ENCODE peak calls at places on chromosome 21, in four cellular contexts. M, K, N and I are unnamed samples.

GRCh38 chr21:28069446-28069845 is 923.2 kb downstream of the LTN1 start:
- DNase-seq in M (no peak), K (no peak), N (peak; percentile 78), I (no peak)

GRCh38 chr21:10273196-10273595 is 248.2 kb upstream of the TPTE start:
- DNase-seq in M (no peak), K (no peak), N (no peak), I (no peak)

GRCh38 chr21:28798798-28799197 is 193.9 kb downstream of the LTN1 start:
- DNase-seq in M (no peak), K (no peak), N (no peak), I (no peak)

GRCh38 chr21:21052672-21053071 is 54.5 kb downstream of the NCAM2 start:
- DNase-seq in M (no peak), K (no peak), N (no peak), I (no peak)

GRCh38 chr21:17793271-17793670 is 25.9 kb downstream of the C21orf91 start:
- DNase-seq in M (no peak), K (no peak), N (no peak), I (no peak)

GRCh38 chr21:20452935-20453334 is 545.3 kb upstream of the NCAM2 start:
- DNase-seq in M (no peak), K (no peak), N (no peak), I (no peak)

GRCh38 chr21:23016617-23017016 is 2018.4 kb downstream of the NCAM2 start:
- DNase-seq in M (no peak), K (no peak), N (no peak), I (no peak)

GRCh38 chr21:35829014-35829525 is 231.3 kb downstream of the SETD4 start:
- DNase-seq in M (no peak), K (no peak), N (no peak), I (no peak)

GRCh38 chr21:32908529-32908928 is 117.2 kb upstream of the OLIG2 start:
- DNase-seq in M (no peak), K (no peak), N (no peak), I (no peak)

GRCh38 chr21:29295066-29295650 is 3.6 kb upstream of the BACH1 start:
- DNase-seq in M (no peak), K (peak; percentile 11), N (no peak), I (no peak)

GRCh38 chr21:29265690-29266479 is 32.8 kb upstream of the BACH1 start:
- DNase-seq in M (no peak), K (no peak), N (no peak), I (no peak)

GRCh38 chr21:40120944-40121575 is 253.8 kb downstream of the PCP4 start:
- DNase-seq in M (no peak), K (no peak), N (peak; percentile 16), I (no peak)

GRCh38 chr21:29166333-29166732 is 35.9 kb downstream of the MAP3K7CL start:
- DNase-seq in M (no peak), K (no peak), N (no peak), I (no peak)

GRCh38 chr21:20591294-20591693 is 406.9 kb upstream of the NCAM2 start:
- DNase-seq in M (no peak), K (no peak), N (peak; percentile 17), I (no peak)

GRCh38 chr21:33478182-33478581 is 1.6 kb downstream of the TMEM50B start:
- DNase-seq in M (no peak), K (no peak), N (no peak), I (no peak)

GRCh38 chr21:29340228-29340627 is 41.5 kb downstream of the BACH1 start:
- DNase-seq in M (no peak), K (no peak), N (no peak), I (no peak)

GRCh38 chr21:35357041-35357780 is 308.1 kb upstream of the RUNX1 start:
- DNase-seq in M (no peak), K (no peak), N (no peak), I (no peak)

GRCh38 chr21:32411366-32412161 is 942 bp upstream of the EVA1C start:
- DNase-seq in M (no peak), K (peak; percentile 53), N (peak; percentile 68), I (no peak)

GRCh38 chr21:31370893-31371652 is 27.0 kb upstream of the TIAM1 start:
- DNase-seq in M (no peak), K (no peak), N (peak; percentile 70), I (no peak)

GRCh38 chr21:38293113-38293512 is 36.3 kb downstream of the KCNJ15 start:
- DNase-seq in M (no peak), K (no peak), N (no peak), I (no peak)

GRCh38 chr21:18950045-18950740 is 546.6 kb upstream of the TMPRSS15 start:
- DNase-seq in M (no peak), K (no peak), N (no peak), I (no peak)

GRCh38 chr21:46532080-46532479 is 72.8 kb downstream of the S100B start:
- DNase-seq in M (no peak), K (peak; percentile 56), N (no peak), I (no peak)

GRCh38 chr21:30345014-30345413 is 3.4 kb downstream of the KRTAP23-1 start:
- DNase-seq in M (no peak), K (no peak), N (no peak), I (no peak)

DNA sequence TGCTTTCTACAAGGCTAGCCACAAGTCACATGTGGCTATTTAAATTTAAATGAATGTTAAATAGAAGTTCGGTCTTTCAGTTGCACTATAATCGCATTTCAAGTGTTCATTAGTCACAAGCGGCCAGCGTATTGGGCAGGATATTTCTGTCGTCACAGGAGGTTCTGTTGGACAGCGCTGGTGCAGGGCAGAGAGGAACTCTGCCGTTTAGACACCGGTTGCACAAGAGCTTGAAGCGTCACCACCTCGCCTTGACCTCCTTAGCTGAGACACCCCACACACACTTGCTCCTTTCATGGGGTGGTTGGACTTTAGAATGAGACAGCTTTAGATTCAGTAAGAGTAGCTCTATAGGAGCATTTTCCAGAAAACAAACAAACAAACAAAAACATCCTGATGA is 64.1 kb downstream of the BACE2 start:
- DNase-seq in M (no peak), K (no peak), N (no peak), I (no peak)
- H3K4me1 ChIP-seq in M (no peaks in the 10 kb centered on the region), K (no peaks in the 10 kb centered on the region), N (no peaks in the 10 kb centered on the region), I (no peaks in the 10 kb centered on the region)

DNA sequence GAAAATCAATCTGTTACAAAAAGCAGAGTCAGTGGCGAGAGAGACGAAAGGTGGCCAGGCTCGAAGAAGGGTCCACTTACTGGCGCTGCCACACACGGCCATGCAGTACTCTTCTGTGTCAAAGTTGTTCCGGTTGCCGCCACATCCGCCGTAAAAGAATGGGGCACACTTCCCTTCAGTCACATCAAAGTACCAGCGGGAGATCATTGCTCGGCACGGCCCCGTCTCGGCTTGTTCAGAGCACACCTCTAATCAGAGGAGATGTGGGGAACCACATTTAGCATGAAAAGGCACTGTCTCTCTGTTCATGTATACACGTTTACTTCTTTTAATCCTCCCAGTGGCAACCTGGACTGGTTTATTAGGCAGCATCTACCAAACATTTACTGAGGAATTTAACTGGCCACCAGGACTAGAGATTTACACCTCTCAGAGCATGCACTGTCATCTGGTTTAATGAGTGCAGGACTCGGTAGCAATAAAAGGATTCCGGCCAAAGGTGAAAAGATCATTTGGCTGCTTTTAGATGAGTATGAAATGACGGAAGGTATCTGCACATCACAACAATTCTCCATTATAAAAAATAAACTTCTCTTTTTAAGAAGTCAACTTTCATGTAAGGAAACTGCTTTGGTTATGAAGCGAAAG is 170.5 kb downstream of the APP start:
- DNase-seq in M (no peak), K (peak; percentile 29), N (no peak), I (no peak)
- H3K4me1 ChIP-seq in M (peaks cover 26% of the 10 kb centered on the region), K (no peaks in the 10 kb centered on the region), N (no peaks in the 10 kb centered on the region), I (peaks cover 24% of the 10 kb centered on the region)

DNA sequence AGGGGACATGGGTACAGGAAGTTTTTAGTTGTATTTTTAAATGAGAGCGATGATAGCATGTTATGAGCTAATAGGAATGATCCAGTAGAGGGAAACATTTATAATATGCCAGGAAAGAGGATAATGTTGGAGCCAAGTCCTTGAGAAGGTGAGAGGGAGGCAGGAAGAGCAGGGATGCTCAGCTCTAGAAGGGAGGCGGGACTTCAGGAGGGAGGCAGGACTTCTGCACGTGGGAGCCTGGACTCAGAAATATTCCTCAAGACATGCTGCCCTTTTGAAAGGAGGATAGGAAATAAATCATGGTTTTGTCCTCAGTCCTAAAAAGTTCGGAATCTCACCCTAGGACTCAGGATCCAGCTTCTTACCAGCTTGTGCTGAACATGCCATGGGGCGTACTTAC is 5.9 kb downstream of the ADARB1 start:
- DNase-seq in M (no peak), K (no peak), N (no peak), I (no peak)
- H3K4me1 ChIP-seq in M (peaks cover 22% of the 10 kb centered on the region), K (peaks cover 98% of the 10 kb centered on the region), N (peaks cover 5% of the 10 kb centered on the region), I (peaks cover 9% of the 10 kb centered on the region)

DNA sequence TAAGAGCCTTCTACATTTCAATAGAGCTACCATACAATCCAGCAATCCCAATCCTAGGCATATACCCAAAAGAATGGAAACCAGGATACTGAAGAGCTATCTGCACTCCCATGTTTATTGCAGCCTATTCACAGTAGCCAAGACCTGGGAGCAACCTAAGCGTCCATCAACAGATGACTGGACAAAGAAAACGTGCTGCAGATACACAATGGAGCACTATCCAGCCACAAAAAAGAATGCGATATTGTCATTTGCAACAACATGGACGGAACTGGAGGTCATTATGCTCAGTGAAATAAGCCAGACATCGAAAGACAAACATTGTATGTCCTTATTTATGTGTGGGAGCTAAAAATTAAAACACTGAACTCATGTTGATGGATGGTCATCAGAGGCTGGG is 115.3 kb downstream of the HLCS start:
- DNase-seq in M (no peak), K (no peak), N (no peak), I (no peak)
- H3K4me1 ChIP-seq in M (peaks cover 28% of the 10 kb centered on the region), K (no peaks in the 10 kb centered on the region), N (no peaks in the 10 kb centered on the region), I (peaks cover 8% of the 10 kb centered on the region)

DNA sequence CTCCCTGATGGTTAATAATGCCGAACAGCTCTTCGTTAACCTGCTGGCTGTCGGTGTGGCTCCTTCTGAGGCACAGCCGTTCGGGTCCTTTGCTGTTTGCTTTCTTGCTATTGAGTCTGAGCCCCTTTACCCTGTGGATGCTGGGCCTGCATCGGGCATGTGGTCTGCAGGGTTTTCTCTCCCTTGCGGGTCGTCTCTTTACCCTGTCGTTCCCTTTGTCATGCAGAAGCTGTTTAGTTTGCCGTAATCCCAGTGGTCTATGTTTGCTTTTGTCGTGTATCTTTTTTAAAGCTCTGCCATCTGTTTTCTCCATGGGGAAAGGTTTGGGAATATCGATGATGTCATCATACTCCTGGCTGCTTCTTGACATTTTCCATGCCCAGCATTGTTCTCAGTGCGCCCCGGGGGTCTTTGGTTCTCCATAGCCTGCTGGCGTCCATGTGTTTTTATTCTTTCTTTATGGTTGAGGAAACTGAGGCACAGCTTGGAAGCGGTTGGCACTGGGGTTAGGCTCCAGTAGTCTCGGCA is 68.2 kb downstream of the AGPAT3 start:
- DNase-seq in M (no peak), K (no peak), N (no peak), I (peak; percentile 61)
- H3K4me1 ChIP-seq in M (no peaks in the 10 kb centered on the region), K (peaks cover 7% of the 10 kb centered on the region), N (no peaks in the 10 kb centered on the region), I (peaks cover 9% of the 10 kb centered on the region)

GRCh38 chr21:41933259-41934079 is 20.3 kb downstream of the C2CD2 start:
- DNase-seq in M (no peak), K (no peak), N (no peak), I (no peak)
- H3K4me1 ChIP-seq in M (peaks cover 46% of the 10 kb centered on the region), K (peaks cover 6% of the 10 kb centered on the region), N (peaks cover 14% of the 10 kb centered on the region), I (no peaks in the 10 kb centered on the region)